ENCODE peak calls at places on chromosome 19, in six cellular contexts. U is astrocyte; M is tibial artery; W is sigmoid colon; E is colonic mucosa; Q is CD8-positive, alpha-beta T cell. B is an unnamed sample.

GRCh38 chr19:5246554-5247155 is 94.0 kb downstream of the PTPRS start:
- DNase-seq in U (no peak), M (no peak), W (no peak), E (no peak), Q (no peak), B (peak; percentile 64)

GRCh38 chr19:11223208-11223607 is 16.2 kb upstream of the ANGPTL8 start:
- DNase-seq in U (no peak), M (no peak), W (no peak), E (no peak), Q (no peak), B (no peak)

GRCh38 chr19:21468791-21469190 is 36.6 kb upstream of the ZNF429 start:
- DNase-seq in U (no peak), M (no peak), W (no peak), E (no peak), Q (no peak), B (peak; percentile 3)

GRCh38 chr19:10335149-10336053 is 2.1 kb upstream of the RAVER1 start:
- DNase-seq in U (no peak), M (no peak), W (no peak), E (no peak), Q (no peak), B (no peak)

GRCh38 chr19:46890423-46891170 is 29.8 kb downstream of the ARHGAP35 start:
- DNase-seq in U (peak; percentile 84), M (no peak), W (no peak), E (peak; percentile 45), Q (no peak), B (no peak)

GRCh38 chr19:17553256-17553655 is 2.2 kb upstream of the COLGALT1 start:
- DNase-seq in U (peak; percentile 91), M (peak; percentile 81), W (peak; percentile 90), E (peak; percentile 59), Q (no peak), B (no peak)

GRCh38 chr19:35805518-35806102 is 7.0 kb downstream of the PRODH2 start:
- DNase-seq in U (no peak), M (no peak), W (peak; percentile 52), E (no peak), Q (no peak), B (no peak)

GRCh38 chr19:10433131-10433536 is 12.8 kb downstream of the PDE4A start:
- DNase-seq in U (no peak), M (no peak), W (no peak), E (no peak), Q (no peak), B (no peak)

GRCh38 chr19:17560205-17560595 is 4.8 kb downstream of the COLGALT1 start:
- DNase-seq in U (peak; percentile 89), M (no peak), W (no peak), E (no peak), Q (no peak), B (no peak)

GRCh38 chr19:46713781-46714522 is 3.0 kb downstream of the PRKD2 start:
- DNase-seq in U (peak; percentile 66), M (peak; percentile 93), W (peak; percentile 96), E (peak; percentile 99), Q (peak; percentile 85), B (peak; percentile 86)

GRCh38 chr19:28475525-28475924 is 737.4 kb downstream of the UQCRFS1 start:
- DNase-seq in U (peak; percentile 27), M (no peak), W (no peak), E (no peak), Q (no peak), B (no peak)

GRCh38 chr19:18676692-18677091 is 6.8 kb upstream of the CRTC1 start:
- DNase-seq in U (no peak), M (no peak), W (no peak), E (no peak), Q (no peak), B (no peak)

GRCh38 chr19:36046443-36047050 is 7.5 kb downstream of the THAP8 start:
- DNase-seq in U (no peak), M (no peak), W (peak; percentile 83), E (no peak), Q (no peak), B (no peak)

GRCh38 chr19:35268546-35269424 is at the start of gene USF2:
- DNase-seq in U (peak; percentile 34), M (peak; percentile 84), W (peak; percentile 89), E (peak; percentile 73), Q (peak; percentile 62), B (peak; percentile 92)

GRCh38 chr19:41377977-41378707 is 1.8 kb downstream of the TMEM91 start:
- DNase-seq in U (no peak), M (no peak), W (no peak), E (no peak), Q (peak; percentile 17), B (peak; percentile 71)
- TF ChIP-seq CTCF in U (no peak), M (no peak), W (no peak), E (no peak), Q (peak; percentile 36), B (peak; percentile 45)

GRCh38 chr19:1239420-1239795 is 1.6 kb upstream of the CBARP start:
- DNase-seq in U (no peak), M (no peak), W (no peak), E (no peak), Q (no peak), B (no peak)
- TF ChIP-seq CTCF in U (no peak), M (no peak), W (no peak), E (no peak), Q (no peak), B (no peak)

GRCh38 chr19:15184776-15185175 is 16.0 kb downstream of the NOTCH3 start:
- DNase-seq in U (no peak), M (no peak), W (no peak), E (no peak), Q (no peak), B (no peak)

GRCh38 chr19:15181394-15181793 is 19.4 kb downstream of the NOTCH3 start:
- DNase-seq in U (no peak), M (no peak), W (no peak), E (peak; percentile 46), Q (no peak), B (no peak)

GRCh38 chr19:15187026-15188007 is 13.5 kb downstream of the NOTCH3 start:
- DNase-seq in U (no peak), M (no peak), W (no peak), E (no peak), Q (no peak), B (no peak)

GRCh38 chr19:15188851-15189250 is 11.9 kb downstream of the NOTCH3 start:
- DNase-seq in U (no peak), M (no peak), W (no peak), E (no peak), Q (no peak), B (no peak)

DNA sequence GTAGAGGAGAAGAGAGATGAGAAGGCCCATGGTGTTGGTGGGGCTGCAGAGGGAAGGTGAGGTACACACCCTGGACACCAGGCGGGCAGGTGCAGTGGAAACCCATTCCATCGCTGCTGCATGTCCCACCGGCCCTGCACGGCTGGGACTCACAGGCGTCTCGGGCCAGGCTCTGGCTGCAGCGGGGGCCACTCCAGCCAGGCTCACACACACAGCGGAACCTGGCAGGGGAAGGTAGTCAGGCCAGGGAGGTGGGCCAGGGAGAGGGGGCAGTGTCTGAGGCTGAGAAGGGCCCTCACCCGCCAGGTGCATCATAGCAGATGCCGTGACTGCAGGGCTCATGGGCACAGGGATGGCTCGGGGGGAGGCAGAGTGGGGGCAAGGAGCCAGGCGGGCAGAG is 15.6 kb downstream of the NOTCH3 start:
- DNase-seq in U (no peak), M (no peak), W (no peak), E (no peak), Q (no peak), B (no peak)
- TF ChIP-seq CTCF in U (no peak), M (no peak), W (no peak), E (no peak), Q (no peak), B (no peak)

DNA sequence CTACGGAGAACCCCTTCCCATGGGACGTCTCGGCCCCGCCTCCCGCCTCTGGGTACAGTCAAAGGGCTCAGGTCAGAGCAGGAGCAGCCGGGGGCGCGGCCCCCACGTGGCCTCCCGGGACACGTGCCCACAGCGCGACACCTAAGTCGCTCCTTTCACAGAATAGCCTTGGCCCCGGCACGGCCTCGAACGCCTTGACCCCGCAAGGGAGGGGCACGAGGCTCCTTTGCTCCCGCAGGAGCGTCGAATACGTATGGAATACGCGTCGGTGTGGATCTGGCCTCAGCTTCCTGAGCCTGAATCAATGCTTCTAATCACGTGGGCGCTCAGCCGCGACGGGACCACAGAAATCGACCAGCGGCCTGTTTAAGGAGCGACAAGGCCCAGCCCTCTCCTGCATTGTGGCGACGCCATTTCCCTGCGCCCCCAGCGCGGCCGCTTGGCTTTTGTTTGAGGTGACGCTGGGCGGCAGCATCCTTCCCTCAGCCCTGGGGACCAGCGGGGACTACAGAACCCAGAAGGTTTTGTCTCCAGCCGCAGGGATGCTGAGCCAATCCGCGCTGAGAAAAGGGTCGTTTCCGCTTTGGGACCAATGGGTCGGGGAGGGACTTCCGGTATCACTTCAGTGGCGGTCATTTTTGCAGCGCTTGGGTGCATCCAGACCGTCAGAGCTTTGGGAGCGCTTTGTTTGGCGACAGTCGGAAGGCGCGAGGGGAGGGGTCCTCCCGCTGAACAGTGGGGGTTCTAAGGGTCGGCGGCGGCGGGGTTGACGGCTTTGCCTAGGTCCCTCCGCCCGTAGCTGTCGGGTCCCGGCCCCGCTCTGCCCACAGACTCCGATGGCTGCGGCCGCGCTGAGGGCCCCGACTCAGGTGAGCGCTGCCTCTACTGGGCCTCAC is at the start of gene ZIK1:
- DNase-seq in U (peak; percentile 87), M (peak; percentile 91), W (peak; percentile 95), E (peak; percentile 86), Q (peak; percentile 88), B (peak; percentile 97)
- TF ChIP-seq CTCF in U (no peak), M (no peak), W (no peak), E (no peak), Q (peak; percentile 12), B (peak; percentile 41)